ENCODE peak calls at places on chromosomes 3 and 15, in six cellular contexts. Y is GM23248, D is PC-3, V is MM.1S, E is neural progenitor cell, P is GM23338. F is an unnamed sample.

GRCh38 chr3:124611520-124611919 is 118.7 kb upstream of the UMPS start:
- DNase-seq in V (no peak), E (no peak), Y (no peak), D (no peak), P (no peak), F (no peak)

GRCh38 chr15:98668566-98669308 is 20.4 kb downstream of the IGF1R start:
- DNase-seq in P (no peak), Y (peak; percentile 78), V (no peak), E (no peak), D (peak; percentile 48), F (no peak)

GRCh38 chr3:126126292-126126691 is 42.4 kb upstream of the SLC41A3 start:
- DNase-seq in P (no peak), E (no peak), D (no peak), V (no peak), Y (no peak), F (no peak)

GRCh38 chr3:25582242-25582641 is 82.5 kb downstream of the TOP2B start:
- DNase-seq in V (no peak), P (no peak), E (no peak), D (peak; percentile 78), Y (peak; percentile 51), F (peak; percentile 83)

GRCh38 chr15:61318276-61318675 is 89.2 kb upstream of the RORA start:
- DNase-seq in Y (no peak), D (no peak), E (no peak), P (no peak), V (no peak), F (no peak)

GRCh38 chr15:53844634-53845033 is 85.2 kb upstream of the WDR72 start:
- DNase-seq in P (no peak), E (no peak), V (no peak), Y (no peak), D (no peak), F (no peak)

GRCh38 chr3:9214185-9214584 is 35.3 kb downstream of the SRGAP3 start:
- DNase-seq in V (no peak), E (no peak), P (no peak), Y (peak; percentile 36), D (peak; percentile 73), F (no peak)

GRCh38 chr3:52098108-52098507 is 41.7 kb upstream of the DUSP7 start:
- DNase-seq in D (no peak), E (no peak), V (no peak), P (no peak), Y (no peak), F (no peak)

GRCh38 chr3:170740726-170741591 is 129.0 kb downstream of the RPL22L1 start:
- DNase-seq in Y (peak; percentile 95), P (no peak), E (no peak), D (peak; percentile 93), V (no peak), F (peak; percentile 59)

GRCh38 chr3:150765949-150766720 is 3.2 kb upstream of the SIAH2 start:
- DNase-seq in D (peak; percentile 58), E (peak; percentile 54), V (peak; percentile 89), Y (peak; percentile 62), P (peak; percentile 11), F (no peak)

GRCh38 chr15:68699124-68699880 is 120.5 kb downstream of the CORO2B start:
- DNase-seq in P (no peak), D (no peak), E (peak; percentile 58), V (no peak), Y (no peak), F (no peak)

GRCh38 chr3:178434206-178434805 is 101.9 kb upstream of the KCNMB2 start:
- DNase-seq in D (peak; percentile 30), E (no peak), Y (peak; percentile 19), V (peak; percentile 56), P (peak; percentile 43), F (no peak)

GRCh38 chr15:37106490-37107001 is 6.2 kb upstream of the MEIS2 start:
- DNase-seq in P (peak; percentile 90), V (peak; percentile 37), E (peak; percentile 91), Y (no peak), D (no peak), F (no peak)

GRCh38 chr3:20576228-20576627 is 390.2 kb upstream of the SGO1 start:
- DNase-seq in D (no peak), Y (peak; percentile 22), E (no peak), V (no peak), P (no peak), F (no peak)

GRCh38 chr3:188266581-188267274 is 112.8 kb downstream of the LPP start:
- DNase-seq in Y (peak; percentile 86), P (no peak), E (no peak), D (peak; percentile 49), V (no peak), F (no peak)

GRCh38 chr15:68792901-68793766 is 27.6 kb downstream of the ANP32A start:
- DNase-seq in D (no peak), V (no peak), P (no peak), E (no peak), Y (no peak), F (no peak)

GRCh38 chr3:148735597-148735996 is 37.9 kb downstream of the AGTR1 start:
- DNase-seq in P (no peak), Y (peak; percentile 39), D (no peak), E (no peak), V (no peak), F (no peak)

GRCh38 chr3:184511741-184512140 is 49.8 kb upstream of the EPHB3 start:
- DNase-seq in V (no peak), Y (no peak), E (no peak), D (no peak), P (no peak), F (no peak)

GRCh38 chr3:184512621-184513020 is 49.0 kb upstream of the EPHB3 start:
- DNase-seq in Y (no peak), E (no peak), V (peak; percentile 5), P (no peak), D (no peak), F (no peak)

GRCh38 chr3:184514151-184514490 is 47.5 kb upstream of the EPHB3 start:
- DNase-seq in Y (no peak), V (no peak), D (no peak), P (peak; percentile 36), E (peak; percentile 34), F (no peak)

GRCh38 chr3:184508938-184509337 is 52.6 kb upstream of the EPHB3 start:
- DNase-seq in E (no peak), P (no peak), D (no peak), Y (no peak), V (no peak), F (no peak)

DNA sequence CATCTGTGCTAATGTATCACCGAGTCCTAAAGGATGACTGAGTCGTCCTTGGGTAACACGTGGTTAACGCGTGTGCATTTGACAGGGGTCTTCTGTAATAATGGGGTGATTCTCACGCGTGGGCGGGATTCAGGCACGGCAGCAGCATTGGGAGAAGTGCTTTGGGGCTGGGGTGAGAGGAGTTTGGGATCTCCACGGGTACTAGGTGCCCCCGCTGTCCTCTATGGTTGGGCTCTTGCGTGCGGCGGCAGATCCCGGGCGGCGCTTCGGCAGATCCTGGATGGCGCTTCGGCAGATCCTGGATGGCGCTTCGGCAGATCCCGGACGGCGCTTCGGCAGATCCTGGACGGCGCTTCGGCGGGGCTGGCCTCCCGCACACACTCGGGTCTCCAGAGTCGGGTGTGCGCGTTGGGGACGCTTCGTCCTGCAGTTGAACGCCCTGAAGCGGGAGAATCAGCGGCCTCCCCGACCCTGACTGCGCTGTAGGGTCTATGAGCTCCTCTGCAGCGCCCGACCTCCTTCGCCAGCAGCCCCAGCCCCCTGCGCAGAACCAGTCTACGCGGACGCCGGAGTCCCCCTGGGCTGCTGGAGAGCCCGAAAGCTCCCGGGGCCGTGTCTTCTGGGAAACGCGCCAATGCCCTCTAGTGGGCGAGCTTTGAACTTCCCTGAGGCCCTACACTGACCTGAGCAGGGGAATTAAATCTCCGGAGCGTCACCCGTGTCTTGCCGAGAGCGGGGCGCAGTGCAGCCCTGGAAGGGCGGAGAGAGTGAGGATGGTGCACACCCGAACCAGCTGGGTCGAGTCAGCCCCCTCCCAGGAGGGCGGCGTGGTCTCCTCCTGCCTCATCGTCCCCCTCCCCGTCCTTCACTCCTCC is 48.1 kb upstream of the EPHB3 start:
- DNase-seq in D (peak; percentile 82), P (peak; percentile 96), V (peak; percentile 90), Y (peak; percentile 87), E (peak; percentile 96), F (peak; percentile 85)
- TF ChIP-seq EZH2 in D (no peak), P (peak; percentile 42), V (no peak), Y (peak; percentile 40), E (peak; percentile 62), F (no peak)

DNA sequence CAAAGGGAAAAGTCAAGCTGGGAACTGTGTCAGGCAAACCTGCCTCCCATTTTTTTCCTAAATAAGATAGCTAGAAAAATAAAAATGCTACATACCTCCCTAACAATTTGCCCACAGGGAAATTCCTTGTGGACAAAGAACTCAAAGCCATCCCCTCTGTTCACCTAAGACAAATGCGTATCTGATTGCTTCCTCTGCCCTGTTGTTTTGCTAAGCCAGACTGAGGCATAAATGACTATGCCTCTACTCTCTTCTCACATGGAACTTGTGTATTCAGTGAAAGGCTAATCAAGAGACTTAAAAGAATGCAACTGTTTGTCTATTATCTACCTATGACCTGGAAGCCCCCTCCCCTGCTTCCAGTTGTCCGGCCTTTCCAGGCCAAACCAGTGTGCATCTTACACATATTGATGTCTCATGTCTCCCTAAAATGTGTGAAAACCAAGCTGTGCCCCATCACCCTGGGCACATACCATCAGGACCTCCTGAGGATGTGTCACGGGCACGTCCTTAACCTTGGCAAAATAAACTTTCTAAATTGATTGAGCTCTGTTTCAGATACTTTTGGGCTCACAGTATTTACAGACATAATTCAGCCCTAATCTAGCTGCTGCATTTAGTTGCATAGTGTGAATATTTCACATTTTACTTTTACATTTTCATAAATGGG is 15.8 kb downstream of the CHD2 start:
- DNase-seq in E (no peak), Y (no peak), D (no peak), P (peak; percentile 52), V (no peak), F (no peak)
- H3F3A ChIP-seq in E (peaks cover 69% of the 10 kb centered on the region), Y (peaks cover 86% of the 10 kb centered on the region), D (peaks cover 11% of the 10 kb centered on the region), P (no peaks in the 10 kb centered on the region), V (peaks cover 12% of the 10 kb centered on the region), F (peaks cover 93% of the 10 kb centered on the region)

DNA sequence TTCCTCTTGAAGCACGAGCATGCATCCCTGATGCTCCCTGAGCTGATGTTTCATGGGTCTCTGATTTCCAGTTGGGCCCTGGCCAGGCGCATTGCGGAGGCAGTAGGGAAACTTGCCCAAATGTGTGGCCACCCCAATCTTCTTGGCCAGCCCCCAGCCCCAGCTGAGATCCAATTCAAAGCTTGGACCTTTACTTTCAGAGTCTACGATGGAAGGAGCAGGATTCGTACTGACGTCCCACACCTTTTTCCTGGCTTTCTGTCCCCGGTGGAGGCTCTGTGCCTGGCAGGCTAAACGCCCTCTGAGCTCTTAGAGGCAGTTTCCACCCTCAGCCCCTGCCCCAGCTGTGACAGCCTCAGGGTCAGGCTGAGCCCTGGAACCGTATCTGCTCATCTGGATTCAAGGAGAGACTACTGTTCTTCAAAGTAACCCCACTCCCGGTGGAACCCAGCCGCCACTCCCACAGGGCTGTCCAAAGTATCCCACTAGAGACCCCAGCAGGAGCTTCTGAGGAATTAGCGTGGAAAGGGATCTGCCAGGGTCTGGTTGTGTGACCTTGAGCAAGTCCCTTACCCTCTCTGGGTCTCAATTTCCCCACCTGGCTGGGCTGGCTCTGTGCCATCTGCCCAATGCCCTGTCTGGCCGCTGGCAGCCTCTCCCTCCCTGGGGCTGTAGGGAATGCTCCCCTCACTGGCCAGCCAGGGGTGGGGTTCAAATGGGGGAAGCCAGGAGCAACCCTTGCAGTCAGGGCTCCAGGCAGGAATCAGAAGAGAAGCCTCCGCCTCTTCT is 37.3 kb downstream of the CPN2 start:
- DNase-seq in D (peak; percentile 12), E (peak; percentile 52), V (no peak), Y (peak; percentile 37), P (peak; percentile 64), F (no peak)
- TF ChIP-seq EZH2 in D (no peak), E (no peak), V (no peak), Y (no peak), P (no peak), F (no peak)

DNA sequence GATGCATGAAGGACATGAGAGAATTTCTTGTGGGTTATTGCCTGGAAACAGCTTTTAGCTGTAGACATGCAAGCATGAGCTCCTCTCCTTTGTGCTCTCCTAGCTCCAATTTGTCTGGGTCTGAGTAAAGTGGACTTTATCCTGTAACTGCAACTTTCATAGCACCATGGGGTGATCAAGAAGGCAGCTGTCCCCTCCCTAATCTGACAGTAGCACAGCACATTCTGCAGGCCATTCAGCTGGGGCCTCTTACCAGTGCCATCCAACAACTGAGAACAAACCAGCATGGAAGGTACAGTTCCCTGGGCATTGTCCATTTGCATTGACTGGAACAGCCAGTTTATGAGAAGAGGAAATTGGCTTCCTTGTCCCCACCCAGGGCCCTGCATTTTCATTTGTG is 7.7 kb upstream of the RAB27A start:
- DNase-seq in P (no peak), V (no peak), D (no peak), Y (no peak), E (no peak), F (no peak)
- H3F3A ChIP-seq in P (no peaks in the 10 kb centered on the region), V (no peaks in the 10 kb centered on the region), D (no peaks in the 10 kb centered on the region), Y (no peaks in the 10 kb centered on the region), E (no peaks in the 10 kb centered on the region), F (no peaks in the 10 kb centered on the region)